ENCODE peak calls at places on chromosomes 12 and 14, in four cellular contexts. One of them, this sample, is unnamed.

GRCh38 chr12:46491548-46491947 is 119.0 kb upstream of the SLC38A2 start:
- DNase-seq in K562: no peak
- DNase-seq in HepG2: no peak
- DNase-seq in WTC11: no peak
- DNase-seq in this sample: no peak

GRCh38 chr12:70609739-70610491 is 27.3 kb downstream of the PTPRB start:
- DNase-seq in K562: peak
- DNase-seq in HepG2: no peak
- DNase-seq in WTC11: peak
- DNase-seq in this sample: peak

GRCh38 chr14:64684091-64684490 is 20.1 kb upstream of the PLEKHG3 start:
- DNase-seq in K562: no peak
- DNase-seq in HepG2: peak
- DNase-seq in WTC11: no peak
- DNase-seq in this sample: no peak

GRCh38 chr14:74697543-74697942 is 15.3 kb downstream of the AREL1 start:
- DNase-seq in K562: no peak
- DNase-seq in HepG2: no peak
- DNase-seq in WTC11: no peak
- DNase-seq in this sample: no peak

GRCh38 chr14:95075789-95076188 is 81.5 kb downstream of the DICER1 start:
- DNase-seq in K562: no peak
- DNase-seq in HepG2: no peak
- DNase-seq in WTC11: no peak
- DNase-seq in this sample: no peak

GRCh38 chr12:66036317-66036716 is 94.2 kb downstream of the LLPH start:
- DNase-seq in K562: no peak
- DNase-seq in HepG2: peak
- DNase-seq in WTC11: no peak
- DNase-seq in this sample: no peak

GRCh38 chr12:46300906-46301305 is 32.1 kb upstream of the SLC38A1 start:
- DNase-seq in K562: no peak
- DNase-seq in HepG2: no peak
- DNase-seq in WTC11: no peak
- DNase-seq in this sample: no peak

GRCh38 chr12:17652436-17652835 is 437.6 kb downstream of the RERGL start:
- DNase-seq in K562: no peak
- DNase-seq in HepG2: no peak
- DNase-seq in WTC11: no peak
- DNase-seq in this sample: no peak

GRCh38 chr12:510071-510825 is 50.5 kb downstream of the B4GALNT3 start:
- DNase-seq in K562: no peak
- DNase-seq in HepG2: no peak
- DNase-seq in WTC11: peak
- DNase-seq in this sample: no peak

DNA sequence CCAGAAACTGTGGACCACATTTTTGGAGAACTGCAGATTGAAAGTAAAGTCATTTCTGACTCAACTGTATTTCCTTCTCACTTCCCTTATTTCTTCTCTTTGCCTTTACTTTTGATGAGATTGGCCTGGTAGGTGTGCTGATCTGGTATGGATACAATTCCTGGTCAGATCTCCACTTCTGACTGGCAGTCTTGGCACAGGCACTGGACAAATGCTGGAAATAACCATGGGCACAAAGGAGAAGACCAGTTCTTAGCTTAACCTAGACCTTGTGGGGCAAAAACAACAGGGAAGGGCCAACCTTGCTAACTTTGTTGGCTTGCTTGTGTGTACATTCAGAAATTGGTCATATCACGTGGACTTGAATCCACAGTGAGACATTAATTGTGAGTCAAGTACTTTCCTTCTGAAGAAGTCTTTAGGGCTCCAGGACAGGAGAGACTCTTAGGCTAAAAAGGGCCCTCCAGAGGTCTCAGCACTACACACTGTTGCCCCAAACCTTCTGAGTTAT is 75.0 kb downstream of the DIP2B start:
- DNase-seq in K562: no peak
- DNase-seq in HepG2: no peak
- DNase-seq in WTC11: no peak
- DNase-seq in this sample: no peak
- TF ChIP-seq ELF4 in K562: no peak
- TF ChIP-seq ELF4 in HepG2: no peak
- TF ChIP-seq ELF4 in WTC11: no peak
- TF ChIP-seq ELF4 in this sample: no peak

GRCh38 chr14:58283730-58284129 is 14.6 kb upstream of the ARID4A start:
- DNase-seq in K562: no peak
- DNase-seq in HepG2: peak
- DNase-seq in WTC11: no peak
- DNase-seq in this sample: no peak

GRCh38 chr14:58281969-58282368 is 16.4 kb upstream of the ARID4A start:
- DNase-seq in K562: no peak
- DNase-seq in HepG2: no peak
- DNase-seq in WTC11: no peak
- DNase-seq in this sample: no peak

GRCh38 chr14:58285132-58285531 is 13.2 kb upstream of the ARID4A start:
- DNase-seq in K562: no peak
- DNase-seq in HepG2: no peak
- DNase-seq in WTC11: no peak
- DNase-seq in this sample: no peak

GRCh38 chr14:58280954-58281787 is 17.2 kb upstream of the ARID4A start:
- DNase-seq in K562: peak
- DNase-seq in HepG2: no peak
- DNase-seq in WTC11: no peak
- DNase-seq in this sample: no peak

DNA sequence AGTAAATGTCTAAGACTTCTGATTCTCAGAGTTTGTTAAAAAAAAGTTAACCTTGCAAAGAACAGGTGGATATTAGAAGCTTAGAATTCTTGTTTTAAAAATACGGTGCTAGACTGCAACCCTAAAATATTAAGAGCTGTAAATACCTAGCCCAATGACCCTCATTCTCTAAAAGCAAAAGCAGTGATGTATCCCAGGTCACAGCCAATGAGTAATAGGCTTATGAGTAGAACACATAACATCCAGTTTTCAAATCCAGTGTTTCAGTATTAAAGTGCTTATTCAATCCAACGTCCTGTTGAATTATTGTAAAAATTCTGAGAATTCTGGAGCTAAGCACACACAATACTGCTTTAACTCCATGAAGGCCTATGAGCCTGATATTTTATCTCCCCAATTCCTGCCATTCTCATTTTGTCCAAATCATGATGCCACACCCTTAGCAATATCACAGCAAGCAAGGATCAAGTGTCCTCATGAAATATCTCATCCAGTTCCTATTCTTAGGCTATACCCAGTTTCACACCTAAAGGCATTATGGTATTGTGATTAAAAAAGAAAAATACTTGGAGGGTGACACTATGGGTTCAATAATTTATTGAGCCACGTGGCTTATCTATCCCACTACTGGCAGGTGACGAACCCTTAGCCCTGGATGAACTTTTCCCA is 15.3 kb upstream of the ARID4A start:
- DNase-seq in K562: no peak
- DNase-seq in HepG2: no peak
- DNase-seq in WTC11: no peak
- DNase-seq in this sample: no peak
- TF ChIP-seq ELF4 in K562: no peak
- TF ChIP-seq ELF4 in HepG2: no peak
- TF ChIP-seq ELF4 in WTC11: no peak
- TF ChIP-seq ELF4 in this sample: no peak

GRCh38 chr12:113070117-113070906 is 13.8 kb downstream of the DTX1 start:
- DNase-seq in K562: no peak
- DNase-seq in HepG2: no peak
- DNase-seq in WTC11: no peak
- DNase-seq in this sample: no peak
- TF ChIP-seq ELF4 in K562: no peak
- TF ChIP-seq ELF4 in HepG2: no peak
- TF ChIP-seq ELF4 in WTC11: no peak
- TF ChIP-seq ELF4 in this sample: no peak

GRCh38 chr14:91835197-91835919 is 32.0 kb downstream of the TC2N start:
- DNase-seq in K562: no peak
- DNase-seq in HepG2: no peak
- DNase-seq in WTC11: no peak
- DNase-seq in this sample: no peak
- TF ChIP-seq ELF4 in K562: no peak
- TF ChIP-seq ELF4 in HepG2: no peak
- TF ChIP-seq ELF4 in WTC11: no peak
- TF ChIP-seq ELF4 in this sample: no peak

DNA sequence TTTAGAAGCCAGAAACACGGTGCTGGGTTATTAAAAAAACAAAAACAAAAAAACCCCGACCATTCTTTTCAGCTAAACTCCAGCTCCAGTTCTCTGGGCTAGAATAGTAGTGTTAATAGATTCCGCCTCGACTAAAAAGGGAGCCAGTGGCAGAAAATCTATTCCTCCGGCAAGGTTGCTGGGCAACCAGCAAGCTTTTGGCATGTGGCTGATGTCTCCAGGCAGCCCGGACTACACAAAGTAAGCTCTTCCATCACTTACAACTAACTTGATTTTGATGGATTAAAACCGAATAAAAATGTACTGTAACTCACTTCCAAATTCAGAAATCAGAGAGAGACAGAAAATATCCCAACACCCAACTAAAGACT is 126.4 kb upstream of the FOXN3 start:
- DNase-seq in K562: no peak
- DNase-seq in HepG2: no peak
- DNase-seq in WTC11: no peak
- DNase-seq in this sample: no peak
- TF ChIP-seq ELF4 in K562: no peak
- TF ChIP-seq ELF4 in HepG2: no peak
- TF ChIP-seq ELF4 in WTC11: no peak
- TF ChIP-seq ELF4 in this sample: no peak

GRCh38 chr14:101239065-101239464 is 322.2 kb upstream of the DIO3 start:
- DNase-seq in K562: no peak
- DNase-seq in HepG2: peak
- DNase-seq in WTC11: no peak
- DNase-seq in this sample: no peak

GRCh38 chr14:101235042-101235871 is 326.0 kb upstream of the DIO3 start:
- DNase-seq in K562: peak
- DNase-seq in HepG2: peak
- DNase-seq in WTC11: peak
- DNase-seq in this sample: peak

GRCh38 chr14:101235872-101236221 is 325.4 kb upstream of the DIO3 start:
- DNase-seq in K562: no peak
- DNase-seq in HepG2: no peak
- DNase-seq in WTC11: no peak
- DNase-seq in this sample: no peak

GRCh38 chr14:101236496-101237240 is 324.6 kb upstream of the DIO3 start:
- DNase-seq in K562: no peak
- DNase-seq in HepG2: peak
- DNase-seq in WTC11: no peak
- DNase-seq in this sample: no peak

GRCh38 chr14:101237241-101237616 is 324.1 kb upstream of the DIO3 start:
- DNase-seq in K562: no peak
- DNase-seq in HepG2: no peak
- DNase-seq in WTC11: no peak
- DNase-seq in this sample: no peak
- TF ChIP-seq ELF4 in K562: no peak
- TF ChIP-seq ELF4 in HepG2: no peak
- TF ChIP-seq ELF4 in WTC11: no peak
- TF ChIP-seq ELF4 in this sample: no peak

DNA sequence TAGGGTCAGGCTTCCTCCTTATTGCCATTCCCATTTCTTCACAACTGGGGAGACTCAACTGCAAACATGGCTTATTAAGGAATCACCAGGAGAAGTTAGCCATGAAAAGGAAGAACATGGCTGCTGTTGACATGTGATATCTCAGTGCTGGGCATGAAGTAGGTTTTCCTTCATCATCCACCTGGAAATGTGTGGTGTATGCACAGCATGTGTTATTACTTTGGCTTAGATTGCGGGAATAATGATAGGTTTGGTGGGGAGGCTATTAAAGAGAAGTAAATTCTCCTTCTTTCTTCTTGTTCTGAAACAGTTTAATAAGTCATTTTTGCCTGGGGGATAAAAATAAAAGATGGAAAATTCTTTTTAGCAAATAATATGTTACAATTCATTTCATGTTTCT is 23.7 kb upstream of the CLEC14A start:
- DNase-seq in K562: no peak
- DNase-seq in HepG2: no peak
- DNase-seq in WTC11: no peak
- DNase-seq in this sample: no peak
- TF ChIP-seq ELF4 in K562: no peak
- TF ChIP-seq ELF4 in HepG2: no peak
- TF ChIP-seq ELF4 in WTC11: no peak
- TF ChIP-seq ELF4 in this sample: no peak